ENCODE peak calls at places on chromosomes 7 and 10, in six cellular contexts. D is cardiac muscle cell, L is lower lobe of right lung, S is neural progenitor cell, C is tibial artery, N is heart right ventricle. J is an unnamed sample.
A peak's percentile ranks its signal among the peaks of the same experiment; 100 is the strongest.

GRCh38 chr10:101745074-101745690 is 30.7 kb downstream of the FGF8 start:
- DNase-seq in D (no peak), C (no peak), L (no peak), S (no peak), N (no peak), J (no peak)

GRCh38 chr7:21269021-21269420 is 158.9 kb upstream of the SP4 start:
- DNase-seq in N (no peak), D (no peak), L (no peak), S (no peak), C (no peak), J (no peak)

GRCh38 chr10:101176577-101176976 is 45.5 kb downstream of the TLX1 start:
- DNase-seq in D (no peak), C (no peak), N (no peak), L (no peak), S (no peak), J (no peak)

GRCh38 chr7:144437370-144438191 is 34.1 kb upstream of the NOBOX start:
- DNase-seq in L (no peak), C (peak; percentile 38), S (peak; percentile 60), N (peak; percentile 44), D (peak; percentile 80), J (peak; percentile 8)

GRCh38 chr7:100682991-100683658 is 9.6 kb downstream of the GNB2 start:
- DNase-seq in N (no peak), C (no peak), L (peak; percentile 46), D (no peak), S (no peak), J (no peak)

GRCh38 chr7:131027287-131027773 is 293.3 kb upstream of the KLF14 start:
- DNase-seq in S (no peak), D (no peak), N (no peak), C (peak; percentile 51), L (peak; percentile 51), J (peak; percentile 45)

GRCh38 chr7:91068136-91068795 is 196.0 kb upstream of the FZD1 start:
- DNase-seq in C (no peak), N (no peak), D (no peak), L (no peak), S (no peak), J (no peak)

GRCh38 chr10:3714526-3714925 is 70.5 kb downstream of the KLF6 start:
- DNase-seq in C (no peak), S (no peak), L (no peak), D (no peak), N (no peak), J (no peak)

GRCh38 chr10:10320981-10321380 is 696.7 kb upstream of the CELF2 start:
- DNase-seq in D (no peak), L (no peak), C (no peak), N (no peak), S (no peak), J (peak; percentile 8)

GRCh38 chr7:146146866-146147265 is 30.3 kb downstream of the CNTNAP2 start:
- DNase-seq in L (no peak), C (no peak), D (no peak), N (no peak), S (no peak), J (no peak)

GRCh38 chr10:58385784-58386112 is 538 bp downstream of the TFAM start:
- DNase-seq in S (peak; percentile 76), L (peak; percentile 51), N (no peak), C (peak; percentile 23), D (peak; percentile 64), J (peak; percentile 40)

GRCh38 chr7:151804756-151805503 is 72.0 kb downstream of the PRKAG2 start:
- DNase-seq in L (peak; percentile 38), S (no peak), C (no peak), N (no peak), D (no peak), J (no peak)

GRCh38 chr10:130028465-130028819 is 64.4 kb upstream of the EBF3 start:
- DNase-seq in D (no peak), C (peak; percentile 13), N (no peak), S (no peak), L (no peak), J (peak; percentile 48)

GRCh38 chr7:106354822-106355221 is 70.0 kb upstream of the NAMPT start:
- DNase-seq in L (no peak), S (no peak), N (no peak), D (no peak), C (no peak), J (no peak)

GRCh38 chr10:13528875-13529713 is at the start of gene BEND7:
- DNase-seq in N (peak; percentile 27), S (peak; percentile 73), D (peak; percentile 79), L (peak; percentile 59), C (no peak), J (peak; percentile 52)

GRCh38 chr10:80443531-80443974 is 10.6 kb upstream of the TSPAN14 start:
- DNase-seq in C (no peak), L (no peak), S (no peak), D (no peak), N (peak; percentile 21), J (peak; percentile 26)

GRCh38 chr7:47327698-47328391 is 254.1 kb downstream of the TNS3 start:
- DNase-seq in N (peak; percentile 91), D (peak; percentile 95), L (peak; percentile 86), C (peak; percentile 82), S (peak; percentile 93), J (peak; percentile 91)

GRCh38 chr10:107994621-107995274 is 830.2 kb upstream of the SORCS1 start:
- DNase-seq in S (no peak), L (no peak), N (no peak), C (no peak), D (peak; percentile 22), J (no peak)

GRCh38 chr10:50416885-50417284 is 165.6 kb upstream of the ASAH2 start:
- DNase-seq in C (no peak), D (no peak), L (no peak), S (no peak), N (no peak), J (no peak)

GRCh38 chr10:61140765-61141392 is 196.9 kb upstream of the RHOBTB1 start:
- DNase-seq in N (peak; percentile 40), D (peak; percentile 50), S (peak; percentile 45), C (no peak), L (no peak), J (peak; percentile 34)

GRCh38 chr10:13560597-13560996 is 26.2 kb upstream of the PRPF18 start:
- DNase-seq in C (no peak), L (no peak), D (no peak), N (no peak), S (no peak), J (peak; percentile 49)

DNA sequence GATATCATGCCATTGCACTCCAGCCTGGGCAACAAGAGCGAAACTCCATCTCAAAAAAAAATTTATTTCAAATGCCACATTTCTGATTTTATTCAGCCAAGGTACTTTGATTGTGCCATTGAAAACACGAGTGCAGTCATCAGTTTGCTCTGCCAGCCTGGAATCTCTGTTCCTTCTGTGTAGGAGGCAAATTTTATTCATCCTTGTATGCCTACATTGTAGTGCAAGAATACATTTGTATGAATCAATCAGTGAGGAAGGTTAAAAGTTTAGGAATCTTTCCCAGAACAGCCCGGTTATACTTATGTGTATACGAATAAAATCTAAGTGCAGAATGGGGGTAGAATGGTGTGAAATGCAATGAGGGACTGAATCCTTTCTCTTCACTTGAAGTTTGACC is 886 bp upstream of the TET1 start:
- DNase-seq in L (no peak), S (no peak), C (no peak), D (no peak), N (no peak), J (no peak)
- H3K4me3 ChIP-seq in L (no peak overlapping the region), S (no peak overlapping the region), C (no peak overlapping the region), D (no peak overlapping the region), N (no peak overlapping the region), J (no peak overlapping the region)

DNA sequence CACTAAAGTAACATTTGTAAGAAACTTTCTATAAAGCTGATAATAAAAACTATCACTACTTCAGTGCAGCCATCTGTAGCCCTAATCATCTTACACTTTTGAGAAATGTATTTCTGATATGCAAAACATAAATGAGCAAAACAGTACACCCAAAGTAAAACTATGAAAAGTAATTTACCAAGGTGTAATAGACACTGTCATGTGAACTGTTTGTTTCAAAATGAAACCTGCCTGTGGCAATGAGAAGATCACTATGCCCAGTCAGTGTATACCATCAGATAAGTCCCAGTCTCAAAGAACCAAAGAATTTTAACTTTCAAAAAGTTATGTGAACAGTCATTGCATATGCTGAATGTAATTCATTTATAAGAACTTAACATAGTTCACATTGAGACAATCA is 398.1 kb downstream of the CDC14C start:
- DNase-seq in C (no peak), D (no peak), L (no peak), N (no peak), S (no peak), J (no peak)
- H3K27me3 ChIP-seq in C (no peaks in the 10 kb centered on the region), D (no peaks in the 10 kb centered on the region), L (no peaks in the 10 kb centered on the region), N (no peaks in the 10 kb centered on the region), S (no peaks in the 10 kb centered on the region), J (no peaks in the 10 kb centered on the region)

DNA sequence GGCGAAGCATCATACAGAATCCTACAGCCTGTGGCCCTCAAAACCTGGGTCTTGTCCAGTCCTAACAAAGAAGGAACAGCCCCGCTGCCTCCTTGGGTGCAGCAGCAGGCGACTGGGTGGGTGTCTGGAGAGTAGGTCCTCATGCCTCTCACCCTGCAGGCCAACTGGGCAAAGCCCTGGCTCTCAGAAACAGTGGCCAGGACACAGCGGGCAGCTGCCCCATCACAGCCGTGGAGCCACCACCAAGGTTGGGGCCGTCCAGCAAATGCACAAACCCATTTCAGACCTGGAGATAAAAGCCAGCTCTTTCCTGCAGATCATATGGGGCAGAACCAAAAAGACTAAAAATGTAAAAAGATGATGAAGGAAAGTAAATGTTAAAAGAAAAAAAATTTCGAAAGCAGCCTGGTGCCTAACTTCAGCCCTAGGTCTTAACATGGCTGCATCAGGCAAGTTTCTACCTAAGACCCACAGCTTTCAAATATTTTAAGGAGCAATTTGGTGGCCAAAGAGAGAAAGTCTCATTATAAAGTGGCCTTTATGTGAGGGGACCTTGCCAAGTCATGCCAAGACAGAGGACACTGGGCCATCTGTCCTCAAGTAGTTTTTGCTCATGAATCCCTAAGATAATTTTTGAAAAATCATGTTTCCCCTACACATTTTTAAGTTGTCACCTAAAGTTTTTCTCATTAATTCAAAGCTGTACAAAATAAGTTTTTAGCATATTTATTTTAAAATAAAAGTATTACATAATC is 142.1 kb downstream of the PAXIP1 start:
- DNase-seq in L (no peak), C (no peak), N (no peak), S (no peak), D (no peak), J (no peak)
- H3K9me3 ChIP-seq in L (no peaks in the 10 kb centered on the region), C (no peaks in the 10 kb centered on the region), N (no peaks in the 10 kb centered on the region), S (no peaks in the 10 kb centered on the region), D (no peaks in the 10 kb centered on the region), J (no peaks in the 10 kb centered on the region)

GRCh38 chr7:117800841-117801240 is 72.4 kb downstream of the CTTNBP2 start:
- DNase-seq in S (no peak), N (no peak), L (no peak), D (no peak), C (no peak), J (no peak)
- H3K4me3 ChIP-seq in S (no peak overlapping the region), N (no peak overlapping the region), L (no peak overlapping the region), D (no peak overlapping the region), C (no peak overlapping the region), J (no peak overlapping the region)

J was measured in MG63.